ENCODE peak calls at places on chromosome 15, in ten cellular contexts. R, M, G, V, Y, A, Z, Q, S and J are unnamed samples.

GRCh38 chr15:101723161-101723873 is 956 bp downstream of the TARS3 start:
- DNase-seq in R (peak), M (no peak), G (no peak), V (no peak), Y (no peak), A (peak), Z (no peak), Q (peak), S (no peak), J (no peak)

GRCh38 chr15:94239474-94239873 is 8.1 kb downstream of the MCTP2 start:
- DNase-seq in R (no peak), M (no peak), G (no peak), V (no peak), Y (no peak), A (no peak), Z (no peak), Q (no peak), S (no peak), J (no peak)

GRCh38 chr15:40768492-40769309 is 1.1 kb upstream of the C15orf62 start:
- DNase-seq in R (no peak), M (peak), G (no peak), V (no peak), Y (no peak), A (no peak), Z (no peak), Q (no peak), S (no peak), J (no peak)

GRCh38 chr15:62896380-62896866 is 146.1 kb upstream of the TPM1 start:
- DNase-seq in R (no peak), M (no peak), G (no peak), V (no peak), Y (no peak), A (no peak), Z (no peak), Q (no peak), S (peak), J (no peak)

GRCh38 chr15:81752149-81752942 is 293.5 kb downstream of the MEX3B start:
- DNase-seq in R (no peak), M (no peak), G (peak), V (no peak), Y (no peak), A (no peak), Z (no peak), Q (no peak), S (no peak), J (peak)

GRCh38 chr15:81297147-81297572 is 26.8 kb downstream of the STARD5 start:
- DNase-seq in R (no peak), M (no peak), G (no peak), V (no peak), Y (no peak), A (no peak), Z (no peak), Q (no peak), S (no peak), J (peak)

GRCh38 chr15:44775923-44776322 is 39.6 kb downstream of the TRIM69 start:
- DNase-seq in R (no peak), M (no peak), G (peak), V (no peak), Y (no peak), A (no peak), Z (no peak), Q (no peak), S (no peak), J (no peak)

GRCh38 chr15:71387825-71388224 is 272.6 kb downstream of the THSD4 start:
- DNase-seq in R (no peak), M (no peak), G (no peak), V (no peak), Y (no peak), A (no peak), Z (no peak), Q (no peak), S (no peak), J (no peak)

GRCh38 chr15:68151277-68151676 is 53.9 kb downstream of the CALML4 start:
- DNase-seq in R (no peak), M (no peak), G (no peak), V (no peak), Y (no peak), A (no peak), Z (no peak), Q (no peak), S (no peak), J (no peak)

GRCh38 chr15:39919740-39920509 is at the start of gene GPR176:
- DNase-seq in R (peak), M (peak), G (peak), V (peak), Y (no peak), A (peak), Z (peak), Q (peak), S (peak), J (peak)

GRCh38 chr15:38217788-38218609 is 34.6 kb upstream of the SPRED1 start:
- DNase-seq in R (no peak), M (no peak), G (no peak), V (no peak), Y (no peak), A (no peak), Z (no peak), Q (no peak), S (no peak), J (no peak)